ENCODE peak calls at places on chromosomes 12 and 14, in eight cellular contexts. K, E, A, O, Z, G, J and P are unnamed samples.

GRCh38 chr12:106357549-106358409 is at the start of gene POLR3B:
- DNase-seq in K (peak; percentile 83), E (peak; percentile 97), A (peak; percentile 87), O (peak; percentile 97), Z (peak; percentile 96), G (peak; percentile 99), J (peak; percentile 95), P (peak; percentile 98)

GRCh38 chr14:34098045-34098984 is 147.4 kb upstream of the EGLN3 start:
- DNase-seq in K (no peak), E (peak; percentile 39), A (no peak), O (no peak), Z (no peak), G (no peak), J (no peak), P (peak; percentile 30)

GRCh38 chr12:3523058-3523457 is 32.1 kb downstream of the PRMT8 start:
- DNase-seq in K (no peak), E (no peak), A (no peak), O (no peak), Z (no peak), G (no peak), J (no peak), P (no peak)

GRCh38 chr12:123139926-123140674 is 10.8 kb downstream of the PITPNM2 start:
- DNase-seq in K (no peak), E (no peak), A (no peak), O (no peak), Z (no peak), G (peak; percentile 50), J (no peak), P (no peak)

GRCh38 chr12:14264777-14265176 is 100.7 kb upstream of the ATF7IP start:
- DNase-seq in K (no peak), E (no peak), A (no peak), O (no peak), Z (no peak), G (no peak), J (no peak), P (no peak)

GRCh38 chr12:63917864-63918742 is 73.6 kb downstream of the SRGAP1 start:
- DNase-seq in K (no peak), E (no peak), A (no peak), O (no peak), Z (no peak), G (no peak), J (no peak), P (no peak)

GRCh38 chr14:59376691-59377090 is 88.5 kb downstream of the GPR135 start:
- DNase-seq in K (no peak), E (no peak), A (no peak), O (no peak), Z (no peak), G (no peak), J (no peak), P (no peak)

GRCh38 chr14:34364201-34364600 is 97.8 kb downstream of the SPTSSA start:
- DNase-seq in K (no peak), E (no peak), A (no peak), O (no peak), Z (no peak), G (no peak), J (no peak), P (no peak)

GRCh38 chr14:100308112-100308792 is 2.0 kb upstream of the SLC25A29 start:
- DNase-seq in K (no peak), E (no peak), A (no peak), O (no peak), Z (no peak), G (no peak), J (no peak), P (no peak)

GRCh38 chr12:750356-751191 is 1.8 kb upstream of the WNK1 start:
- DNase-seq in K (no peak), E (no peak), A (no peak), O (no peak), Z (no peak), G (no peak), J (no peak), P (no peak)

GRCh38 chr12:57085999-57086950 is 2.6 kb upstream of the NAB2 start:
- DNase-seq in K (no peak), E (peak; percentile 65), A (no peak), O (peak; percentile 87), Z (peak; percentile 87), G (no peak), J (no peak), P (peak; percentile 86)

GRCh38 chr12:91777268-91777997 is 368.2 kb downstream of the BTG1 start:
- DNase-seq in K (no peak), E (no peak), A (no peak), O (no peak), Z (no peak), G (no peak), J (no peak), P (no peak)

GRCh38 chr12:102811125-102811737 is 105.8 kb downstream of the PAH start:
- DNase-seq in K (no peak), E (no peak), A (no peak), O (no peak), Z (peak; percentile 67), G (no peak), J (no peak), P (no peak)

GRCh38 chr14:94936411-94936892 is 166.5 kb upstream of the GSC start:
- DNase-seq in K (no peak), E (peak; percentile 85), A (no peak), O (no peak), Z (no peak), G (peak; percentile 86), J (peak; percentile 32), P (peak; percentile 86)

GRCh38 chr14:88516742-88517418 is 37.9 kb downstream of the PTPN21 start:
- DNase-seq in K (no peak), E (no peak), A (no peak), O (no peak), Z (no peak), G (no peak), J (no peak), P (no peak)

GRCh38 chr12:18502422-18502821 is 235.4 kb downstream of the PLCZ1 start:
- DNase-seq in K (no peak), E (no peak), A (no peak), O (no peak), Z (no peak), G (no peak), J (no peak), P (no peak)

GRCh38 chr12:212799-213526 is 994 bp downstream of the SLC6A12 start:
- DNase-seq in K (no peak), E (peak; percentile 76), A (no peak), O (no peak), Z (no peak), G (no peak), J (no peak), P (no peak)

GRCh38 chr14:93654599-93654998 is 133.7 kb downstream of the PRIMA1 start:
- DNase-seq in K (no peak), E (no peak), A (no peak), O (no peak), Z (no peak), G (no peak), J (no peak), P (no peak)

GRCh38 chr12:120361506-120362208 is 7.3 kb downstream of the MSI1 start:
- DNase-seq in K (no peak), E (peak; percentile 65), A (no peak), O (no peak), Z (peak; percentile 97), G (no peak), J (no peak), P (no peak)

GRCh38 chr12:48198619-48198973 is 4.5 kb downstream of the OR10AD1 start:
- DNase-seq in K (no peak), E (peak; percentile 35), A (no peak), O (peak; percentile 80), Z (peak; percentile 47), G (no peak), J (no peak), P (peak; percentile 32)

GRCh38 chr14:103545915-103546650 is 16.4 kb downstream of the BAG5 start:
- DNase-seq in K (no peak), E (peak; percentile 10), A (no peak), O (no peak), Z (no peak), G (peak; percentile 76), J (no peak), P (no peak)

GRCh38 chr14:22131749-22132476 is 457.1 kb downstream of the DAD1 start:
- DNase-seq in K (no peak), E (no peak), A (no peak), O (no peak), Z (peak; percentile 37), G (no peak), J (no peak), P (no peak)

GRCh38 chr14:21302013-21302857 is 22.4 kb downstream of the RPGRIP1 start:
- DNase-seq in K (no peak), E (no peak), A (no peak), O (no peak), Z (no peak), G (no peak), J (no peak), P (no peak)

GRCh38 chr12:9660046-9660445 is 9.5 kb upstream of the CLEC2D start:
- DNase-seq in K (no peak), E (no peak), A (no peak), O (no peak), Z (no peak), G (no peak), J (no peak), P (no peak)
- TF ChIP-seq CTCF in K (no peak), E (no peak), A (no peak), O (no peak), Z (no peak), G (no peak), J (no peak), P (no peak)

DNA sequence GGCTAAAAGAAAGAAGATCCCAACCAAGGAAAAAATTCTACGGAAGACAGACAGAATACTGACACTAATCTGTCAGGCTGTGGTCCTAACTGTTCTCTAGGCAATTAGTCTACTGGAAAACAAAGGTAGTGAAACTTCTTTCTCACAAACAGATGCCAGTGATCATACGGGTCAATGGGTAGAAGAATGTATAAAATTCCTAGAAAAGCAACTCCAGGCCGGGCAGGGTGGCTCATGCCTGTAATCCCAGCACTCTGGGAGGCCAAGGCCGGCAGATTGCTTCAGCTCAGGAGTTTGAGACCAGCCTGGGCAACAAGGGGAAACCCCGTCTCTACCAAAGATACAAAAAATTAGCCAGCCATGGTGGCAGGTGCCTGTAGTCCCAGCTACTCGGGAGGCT is 64.8 kb downstream of the HECTD4 start:
- DNase-seq in K (no peak), E (no peak), A (no peak), O (no peak), Z (no peak), G (no peak), J (no peak), P (no peak)
- H3K4me1 ChIP-seq in K (no peaks in the 10 kb centered on the region), E (peaks cover 21% of the 10 kb centered on the region), A (peaks cover 25% of the 10 kb centered on the region), O (no peaks in the 10 kb centered on the region), Z (peaks cover 2% of the 10 kb centered on the region), G (peaks cover 4% of the 10 kb centered on the region), J (no peaks in the 10 kb centered on the region), P (no peaks in the 10 kb centered on the region)

GRCh38 chr14:62101650-62102355 is 339.6 kb downstream of the SNAPC1 start:
- DNase-seq in K (no peak), E (no peak), A (no peak), O (no peak), Z (no peak), G (no peak), J (no peak), P (no peak)
- H3K27me3 ChIP-seq in K (no peaks in the 10 kb centered on the region), E (no peaks in the 10 kb centered on the region), A (no peaks in the 10 kb centered on the region), O (peaks cover 3% of the 10 kb centered on the region), Z (no peaks in the 10 kb centered on the region), G (peaks cover 3% of the 10 kb centered on the region), J (no peaks in the 10 kb centered on the region), P (no peaks in the 10 kb centered on the region)

DNA sequence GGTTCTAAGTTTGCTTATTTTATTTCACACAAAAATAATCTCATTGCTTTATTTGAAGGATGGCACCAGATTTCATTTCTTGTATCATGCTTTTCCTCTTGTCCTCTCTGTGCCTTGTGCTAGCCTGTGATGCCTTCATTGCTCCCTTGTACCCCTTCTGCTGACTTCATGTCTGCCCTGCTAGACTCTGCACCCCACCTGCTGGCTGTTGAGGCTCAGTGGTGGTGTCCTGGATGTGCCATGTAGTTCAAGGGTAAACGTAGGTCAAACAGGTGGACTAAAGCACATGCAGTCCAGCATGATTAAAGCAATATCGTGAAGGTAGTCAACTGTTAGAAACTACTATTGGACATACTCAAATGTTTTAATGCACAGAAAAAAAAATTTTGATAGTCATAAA is 21.6 kb downstream of the MRPS35 start:
- DNase-seq in K (no peak), E (no peak), A (no peak), O (no peak), Z (peak; percentile 57), G (no peak), J (no peak), P (no peak)
- TF ChIP-seq CTCF in K (peak; percentile 16), E (no peak), A (no peak), O (no peak), Z (peak; percentile 55), G (no peak), J (no peak), P (no peak)